ENCODE peak calls at places on chromosome 13, in ten cellular contexts. I, M, W, P, E, U, Q, V, J and K are unnamed samples.
A peak's percentile ranks its signal among the peaks of the same experiment; 100 is the strongest.

GRCh38 chr13:31029129-31029528 is 96.7 kb downstream of the TEX26 start:
- ATAC-seq in I (no peak), M (no peak), W (no peak), P (peak; percentile 55), E (no peak), U (no peak), Q (no peak), V (no peak), J (no peak), K (no peak)

GRCh38 chr13:72693832-72694231 is 33.6 kb downstream of the MZT1 start:
- ATAC-seq in I (no peak), M (no peak), W (no peak), P (no peak), E (no peak), U (no peak), Q (no peak), V (no peak), J (no peak), K (no peak)

GRCh38 chr13:110699148-110700145 is 6.5 kb downstream of the CARS2 start:
- ATAC-seq in I (no peak), M (no peak), W (no peak), P (no peak), E (no peak), U (no peak), Q (no peak), V (no peak), J (no peak), K (no peak)

GRCh38 chr13:37138169-37138568 is 32.7 kb upstream of the CSNK1A1L start:
- ATAC-seq in I (no peak), M (no peak), W (no peak), P (peak; percentile 91), E (no peak), U (no peak), Q (no peak), V (no peak), J (no peak), K (no peak)

GRCh38 chr13:113537909-113538688 is 46.5 kb upstream of the TFDP1 start:
- ATAC-seq in I (no peak), M (no peak), W (no peak), P (no peak), E (no peak), U (no peak), Q (no peak), V (no peak), J (no peak), K (no peak)

GRCh38 chr13:50015750-50016149 is 506 bp downstream of the KCNRG start:
- ATAC-seq in I (no peak), M (no peak), W (no peak), P (peak; percentile 87), E (no peak), U (no peak), Q (no peak), V (no peak), J (no peak), K (no peak)

GRCh38 chr13:19185865-19186645 is 4.4 kb upstream of the TUBA3C start:
- ATAC-seq in I (no peak), M (no peak), W (no peak), P (no peak), E (no peak), U (no peak), Q (no peak), V (no peak), J (no peak), K (peak; percentile 16)

GRCh38 chr13:85896516-85897450 is 97.6 kb upstream of the SLITRK6 start:
- ATAC-seq in I (no peak), M (no peak), W (no peak), P (peak; percentile 92), E (no peak), U (peak; percentile 50), Q (no peak), V (peak; percentile 66), J (no peak), K (peak; percentile 8)

GRCh38 chr13:73336789-73337188 is 278.0 kb downstream of the KLF5 start:
- ATAC-seq in I (no peak), M (no peak), W (no peak), P (no peak), E (no peak), U (no peak), Q (no peak), V (peak; percentile 87), J (no peak), K (no peak)

GRCh38 chr13:20161275-20161950 is 561 bp upstream of the GJA3 start:
- ATAC-seq in I (no peak), M (peak; percentile 74), W (peak; percentile 68), P (no peak), E (peak; percentile 64), U (no peak), Q (peak; percentile 64), V (no peak), J (no peak), K (peak; percentile 85)

GRCh38 chr13:84654654-84655244 is 772.5 kb upstream of the SLITRK1 start:
- ATAC-seq in I (no peak), M (no peak), W (no peak), P (peak; percentile 90), E (no peak), U (no peak), Q (no peak), V (no peak), J (no peak), K (no peak)

GRCh38 chr13:26308250-26308649 is 54.3 kb downstream of the CDK8 start:
- ATAC-seq in I (no peak), M (no peak), W (no peak), P (no peak), E (no peak), U (no peak), Q (no peak), V (no peak), J (no peak), K (no peak)

GRCh38 chr13:25901460-25902376 is 150.1 kb downstream of the SHISA2 start:
- ATAC-seq in I (no peak), M (peak; percentile 89), W (peak; percentile 89), P (no peak), E (no peak), U (no peak), Q (peak; percentile 94), V (peak; percentile 54), J (no peak), K (peak; percentile 80)

GRCh38 chr13:113122571-113123225 is at the start of gene F10:
- ATAC-seq in I (peak; percentile 100), M (no peak), W (no peak), P (peak; percentile 96), E (peak; percentile 94), U (no peak), Q (no peak), V (peak; percentile 92), J (peak; percentile 88), K (no peak)

GRCh38 chr13:99316657-99317244 is 9.6 kb upstream of the GPR183 start:
- ATAC-seq in I (no peak), M (no peak), W (no peak), P (no peak), E (no peak), U (no peak), Q (no peak), V (peak; percentile 50), J (no peak), K (no peak)

GRCh38 chr13:99382428-99383133 is 75.4 kb upstream of the GPR183 start:
- ATAC-seq in I (no peak), M (peak; percentile 38), W (peak; percentile 25), P (no peak), E (no peak), U (no peak), Q (peak; percentile 11), V (no peak), J (peak; percentile 22), K (peak; percentile 54)

GRCh38 chr13:44803390-44803789 is 185.9 kb downstream of the NUFIP1 start:
- ATAC-seq in I (no peak), M (no peak), W (no peak), P (no peak), E (no peak), U (no peak), Q (no peak), V (no peak), J (no peak), K (no peak)

GRCh38 chr13:112250788-112251445 is 125.2 kb upstream of the SPACA7 start:
- ATAC-seq in I (no peak), M (no peak), W (no peak), P (no peak), E (no peak), U (no peak), Q (no peak), V (no peak), J (no peak), K (no peak)

GRCh38 chr13:46731535-46731934 is 65.4 kb downstream of the ESD start:
- ATAC-seq in I (no peak), M (no peak), W (no peak), P (no peak), E (no peak), U (no peak), Q (no peak), V (no peak), J (no peak), K (no peak)

GRCh38 chr13:112198611-112199010 is 131.7 kb downstream of the SOX1 start:
- ATAC-seq in I (no peak), M (no peak), W (no peak), P (no peak), E (no peak), U (no peak), Q (no peak), V (no peak), J (no peak), K (no peak)

GRCh38 chr13:40352385-40352778 is 314.1 kb downstream of the FOXO1 start:
- ATAC-seq in I (no peak), M (no peak), W (no peak), P (no peak), E (peak; percentile 91), U (peak; percentile 69), Q (no peak), V (peak; percentile 33), J (peak; percentile 88), K (no peak)

GRCh38 chr13:110302986-110303385 is 4.0 kb downstream of the COL4A1 start:
- ATAC-seq in I (no peak), M (no peak), W (no peak), P (no peak), E (no peak), U (no peak), Q (no peak), V (no peak), J (no peak), K (no peak)

GRCh38 chr13:37716395-37716794 is 117.8 kb upstream of the POSTN start:
- ATAC-seq in I (peak; percentile 58), M (no peak), W (no peak), P (no peak), E (no peak), U (no peak), Q (no peak), V (no peak), J (no peak), K (no peak)

GRCh38 chr13:60790620-60791019 is 393.6 kb downstream of the TDRD3 start:
- ATAC-seq in I (no peak), M (no peak), W (no peak), P (peak; percentile 89), E (no peak), U (no peak), Q (no peak), V (no peak), J (peak; percentile 41), K (no peak)

GRCh38 chr13:38785047-38785446 is 98.2 kb downstream of the FREM2 start:
- ATAC-seq in I (no peak), M (no peak), W (no peak), P (no peak), E (no peak), U (no peak), Q (no peak), V (no peak), J (no peak), K (no peak)

GRCh38 chr13:113917523-113918371 is 53.9 kb upstream of the GAS6 start:
- ATAC-seq in I (no peak), M (no peak), W (no peak), P (no peak), E (no peak), U (no peak), Q (no peak), V (no peak), J (no peak), K (peak; percentile 40)

GRCh38 chr13:99028890-99029289 is 51.0 kb upstream of the DOCK9 start:
- ATAC-seq in I (no peak), M (peak; percentile 81), W (peak; percentile 86), P (peak; percentile 94), E (no peak), U (no peak), Q (peak; percentile 45), V (peak; percentile 37), J (no peak), K (no peak)

GRCh38 chr13:76848596-76848995 is 37.6 kb downstream of the KCTD12 start:
- ATAC-seq in I (peak; percentile 49), M (no peak), W (no peak), P (no peak), E (peak; percentile 83), U (no peak), Q (no peak), V (peak; percentile 23), J (peak; percentile 46), K (no peak)